ENCODE peak calls at places on chromosomes 7 and 10, in eight cellular contexts. W is hepatocyte, C is H9, F is heart right ventricle, X is prostate gland, E is astrocyte, S is ascending aorta, H is transverse colon. O is an unnamed sample.

GRCh38 chr7:22452142-22452763 is 47.7 kb downstream of the STEAP1B start:
- DNase-seq in W (peak; percentile 76), C (peak; percentile 84), F (peak; percentile 68), X (peak; percentile 43), E (peak; percentile 12), S (no peak), H (peak; percentile 75), O (peak; percentile 67)

GRCh38 chr7:24992314-24992713 is 12.3 kb upstream of the OSBPL3 start:
- DNase-seq in W (no peak), C (no peak), F (no peak), X (no peak), E (no peak), S (no peak), H (no peak), O (no peak)

GRCh38 chr7:129375221-129375938 is 58.9 kb upstream of the STRIP2 start:
- DNase-seq in W (no peak), C (peak; percentile 33), F (no peak), X (no peak), E (no peak), S (no peak), H (no peak), O (no peak)

GRCh38 chr10:113411456-113411855 is 141.4 kb upstream of the HABP2 start:
- DNase-seq in W (no peak), C (no peak), F (no peak), X (no peak), E (no peak), S (no peak), H (no peak), O (no peak)

GRCh38 chr10:5933909-5934546 is 43.3 kb downstream of the IL15RA start:
- DNase-seq in W (no peak), C (no peak), F (no peak), X (no peak), E (no peak), S (no peak), H (no peak), O (no peak)

GRCh38 chr7:124101173-124101768 is 68.4 kb upstream of the TMEM229A start:
- DNase-seq in W (peak; percentile 35), C (no peak), F (no peak), X (no peak), E (no peak), S (no peak), H (no peak), O (peak; percentile 35)

GRCh38 chr10:124020871-124021823 is 72.3 kb downstream of the CHST15 start:
- DNase-seq in W (no peak), C (peak; percentile 55), F (no peak), X (peak; percentile 54), E (no peak), S (no peak), H (no peak), O (no peak)

GRCh38 chr7:28096713-28097112 is 83.9 kb downstream of the JAZF1 start:
- DNase-seq in W (peak; percentile 73), C (no peak), F (peak; percentile 63), X (peak; percentile 66), E (no peak), S (peak; percentile 76), H (peak; percentile 44), O (peak; percentile 84)

GRCh38 chr10:122854648-122855047 is 9.0 kb upstream of the CUZD1 start:
- DNase-seq in W (no peak), C (no peak), F (no peak), X (no peak), E (peak; percentile 84), S (no peak), H (no peak), O (peak; percentile 38)

GRCh38 chr10:34109952-34110702 is 705.0 kb downstream of the PARD3 start:
- DNase-seq in W (no peak), C (no peak), F (no peak), X (no peak), E (peak; percentile 76), S (no peak), H (no peak), O (no peak)

GRCh38 chr10:70321897-70322890 is 38.4 kb upstream of the NPFFR1 start:
- DNase-seq in W (no peak), C (no peak), F (no peak), X (no peak), E (no peak), S (no peak), H (no peak), O (no peak)

GRCh38 chr7:151244156-151244870 is 4.2 kb downstream of the SMARCD3 start:
- DNase-seq in W (peak; percentile 77), C (peak; percentile 54), F (no peak), X (no peak), E (no peak), S (peak; percentile 72), H (peak; percentile 51), O (peak; percentile 66)

GRCh38 chr10:50312464-50313437 is 61.4 kb upstream of the ASAH2 start:
- DNase-seq in W (no peak), C (no peak), F (no peak), X (no peak), E (peak; percentile 31), S (no peak), H (no peak), O (peak; percentile 57)

GRCh38 chr10:102230861-102231356 is 4.8 kb downstream of the ELOVL3 start:
- DNase-seq in W (peak; percentile 65), C (peak; percentile 69), F (no peak), X (no peak), E (no peak), S (no peak), H (peak; percentile 48), O (peak; percentile 37)

GRCh38 chr10:60777696-60778213 is 523 bp upstream of the CDK1 start:
- DNase-seq in W (no peak), C (no peak), F (no peak), X (no peak), E (no peak), S (no peak), H (no peak), O (no peak)

GRCh38 chr7:130919316-130920103 is 185.5 kb upstream of the KLF14 start:
- DNase-seq in W (no peak), C (no peak), F (no peak), X (no peak), E (no peak), S (no peak), H (no peak), O (no peak)

GRCh38 chr10:50604823-50605222 is 18.9 kb downstream of the SGMS1 start:
- DNase-seq in W (no peak), C (no peak), F (no peak), X (no peak), E (peak; percentile 39), S (no peak), H (no peak), O (no peak)

GRCh38 chr7:981793-982510 is 1.0 kb upstream of the CYP2W1 start:
- DNase-seq in W (no peak), C (no peak), F (no peak), X (peak; percentile 56), E (no peak), S (no peak), H (no peak), O (no peak)
- H3K4me1 ChIP-seq in W (peaks cover 30% of the 10 kb centered on the region), C (no peaks in the 10 kb centered on the region), F (peaks cover 12% of the 10 kb centered on the region), X (peaks cover 13% of the 10 kb centered on the region), E (no peaks in the 10 kb centered on the region), S (no peaks in the 10 kb centered on the region), H (peaks cover 27% of the 10 kb centered on the region), O (peaks cover 6% of the 10 kb centered on the region)

GRCh38 chr7:5626456-5626855 is 155.0 kb downstream of the RNF216 start:
- DNase-seq in W (no peak), C (no peak), F (no peak), X (no peak), E (no peak), S (no peak), H (no peak), O (no peak)

GRCh38 chr7:5625938-5626337 is 155.5 kb downstream of the RNF216 start:
- DNase-seq in W (peak; percentile 38), C (no peak), F (no peak), X (no peak), E (peak; percentile 90), S (no peak), H (no peak), O (peak; percentile 72)

GRCh38 chr7:5630670-5631069 is 150.8 kb downstream of the RNF216 start:
- DNase-seq in W (no peak), C (no peak), F (no peak), X (no peak), E (no peak), S (no peak), H (no peak), O (no peak)

GRCh38 chr7:5629941-5630340 is 151.5 kb downstream of the RNF216 start:
- DNase-seq in W (no peak), C (no peak), F (no peak), X (no peak), E (peak; percentile 64), S (no peak), H (no peak), O (peak; percentile 47)

GRCh38 chr7:5627745-5628547 is 153.5 kb downstream of the RNF216 start:
- DNase-seq in W (no peak), C (no peak), F (no peak), X (no peak), E (no peak), S (no peak), H (no peak), O (no peak)
- H3K27ac ChIP-seq in W (no peak overlapping the region), C (no peak overlapping the region), F (no peak overlapping the region), X (no peak overlapping the region), E (no peak overlapping the region), S (no peak overlapping the region), H (no peak overlapping the region), O (no peak overlapping the region)

DNA sequence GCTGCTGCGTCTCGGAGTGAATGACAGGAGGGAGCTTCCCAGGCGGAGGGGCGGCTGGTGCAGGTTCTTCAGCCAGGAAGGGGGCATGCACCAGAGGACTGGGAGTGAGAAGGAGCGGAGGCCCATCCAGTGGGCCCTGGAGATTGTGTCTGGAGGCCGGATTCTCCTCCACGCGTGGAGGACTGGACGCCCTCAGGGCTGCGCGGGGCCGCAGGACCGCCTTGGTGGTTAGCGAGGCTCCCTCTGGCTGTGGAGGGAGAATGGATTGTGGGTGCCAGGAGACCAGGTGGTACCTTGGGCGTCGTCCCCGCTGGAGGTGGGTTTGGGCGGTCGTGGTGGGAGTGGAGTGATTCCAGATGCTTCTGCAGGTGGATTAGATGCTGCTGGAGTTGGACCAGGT is 68.9 kb downstream of the ELFN1 start:
- DNase-seq in W (no peak), C (no peak), F (no peak), X (no peak), E (no peak), S (no peak), H (no peak), O (no peak)
- H3K4me1 ChIP-seq in W (peaks cover 4% of the 10 kb centered on the region), C (no peaks in the 10 kb centered on the region), F (peaks cover 27% of the 10 kb centered on the region), X (peaks cover 10% of the 10 kb centered on the region), E (no peaks in the 10 kb centered on the region), S (no peaks in the 10 kb centered on the region), H (peaks cover 12% of the 10 kb centered on the region), O (peaks cover 9% of the 10 kb centered on the region)

DNA sequence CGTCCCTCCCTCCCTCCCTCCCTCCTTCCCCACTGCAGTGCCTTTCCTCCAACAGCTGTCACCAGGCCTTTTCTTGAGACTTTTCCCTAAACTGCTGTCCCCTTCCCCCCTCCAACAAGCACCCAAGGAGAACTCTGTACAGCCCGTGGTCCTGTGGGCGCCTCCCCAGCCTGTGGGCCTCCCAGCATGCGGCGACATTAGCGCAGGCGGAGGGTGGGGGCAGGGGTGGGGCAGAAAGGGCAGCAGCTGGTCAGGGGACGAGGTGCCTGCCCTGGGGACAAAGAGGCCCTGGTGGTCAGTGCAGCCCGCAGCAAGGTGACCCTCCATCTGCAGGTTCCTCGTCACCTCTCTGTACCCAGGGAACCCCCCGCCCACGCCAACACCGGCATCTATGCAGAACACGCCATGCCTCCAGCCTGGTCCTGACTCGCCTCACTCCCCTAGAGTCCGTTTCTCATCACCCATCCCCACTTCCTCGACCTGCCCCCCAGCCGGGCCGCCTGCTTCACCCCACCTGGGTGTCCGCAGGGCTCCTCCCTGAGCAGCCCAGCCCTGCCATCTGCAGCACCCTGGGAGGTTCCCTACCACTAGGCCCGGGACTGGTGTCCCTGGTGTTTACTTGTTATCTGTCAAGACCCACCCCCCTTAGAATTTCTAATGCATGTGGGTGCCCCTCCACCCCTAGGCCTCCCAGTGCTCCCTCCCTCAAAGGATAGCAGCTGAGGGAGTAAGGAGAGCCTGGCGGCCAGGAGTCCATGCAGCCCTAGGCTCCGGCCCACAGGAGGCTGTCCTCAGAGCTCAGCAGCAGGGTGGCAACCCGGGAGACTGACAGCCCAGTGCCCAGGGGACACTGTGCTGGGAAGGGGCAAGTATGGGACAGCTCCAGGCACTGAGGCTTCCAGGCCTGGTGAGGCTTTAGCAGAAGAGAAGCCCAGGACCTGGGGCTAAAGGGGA is 147.8 kb downstream of the ARHGAP22 start:
- DNase-seq in W (no peak), C (peak; percentile 26), F (no peak), X (no peak), E (no peak), S (no peak), H (no peak), O (no peak)
- H3K27ac ChIP-seq in W (no peak overlapping the region), C (no peak overlapping the region), F (no peak overlapping the region), X (no peak overlapping the region), E (no peak overlapping the region), S (no peak overlapping the region), H (no peak overlapping the region), O (no peak overlapping the region)

O was measured in cardiac muscle cell.